ENCODE peak calls at places on chromosomes 5 and 9, in six cellular contexts. Y, M, P, J, U and K are unnamed samples.

GRCh38 chr9:3942351-3942750 is 357.5 kb downstream of the GLIS3 start:
- DNase-seq in Y (no peak), M (no peak), P (no peak), J (no peak), U (no peak), K (no peak)

GRCh38 chr9:104808030-104808614 is 44.2 kb downstream of the NIPSNAP3B start:
- DNase-seq in Y (no peak), U (no peak), M (peak; percentile 71), J (no peak), P (no peak), K (peak; percentile 30)

GRCh38 chr9:110016340-110016739 is 191.6 kb downstream of the C9orf152 start:
- DNase-seq in M (no peak), P (no peak), U (no peak), J (no peak), Y (no peak), K (no peak)

GRCh38 chr9:114155263-114155966 is at the start of gene COL27A1:
- DNase-seq in Y (peak; percentile 91), M (peak; percentile 93), P (peak; percentile 93), U (peak; percentile 93), J (no peak), K (peak; percentile 87)

GRCh38 chr9:82170871-82171270 is 182.3 kb downstream of the SPATA31D1 start:
- DNase-seq in J (no peak), U (no peak), P (no peak), Y (no peak), M (no peak), K (no peak)

GRCh38 chr5:40652441-40653220 is 27.1 kb upstream of the PTGER4 start:
- DNase-seq in Y (no peak), P (no peak), U (no peak), J (no peak), M (no peak), K (no peak)

GRCh38 chr5:93164690-93165089 is 416.3 kb downstream of the NR2F1-AS1 start:
- DNase-seq in M (no peak), J (peak; percentile 75), P (no peak), U (no peak), Y (no peak), K (no peak)

GRCh38 chr5:119583684-119584083 is 45.7 kb upstream of the FAM170A start:
- DNase-seq in U (no peak), Y (no peak), J (no peak), P (no peak), M (no peak), K (no peak)

GRCh38 chr9:113898151-113898550 is 22.0 kb downstream of the ZNF618 start:
- DNase-seq in M (no peak), Y (no peak), U (no peak), P (no peak), J (no peak), K (no peak)

GRCh38 chr5:180380441-180380840 is 27.3 kb upstream of the GFPT2 start:
- DNase-seq in Y (no peak), P (no peak), J (no peak), U (no peak), M (no peak), K (no peak)

GRCh38 chr5:36569456-36569855 is 37.0 kb upstream of the SLC1A3 start:
- DNase-seq in U (no peak), J (no peak), P (no peak), M (no peak), Y (no peak), K (no peak)

GRCh38 chr5:67268233-67269011 is 71.8 kb upstream of the CD180 start:
- DNase-seq in U (no peak), J (no peak), P (no peak), M (no peak), Y (peak; percentile 95), K (peak; percentile 69)

GRCh38 chr5:155905359-155905758 is 421.6 kb upstream of the SGCD start:
- DNase-seq in P (no peak), U (no peak), Y (no peak), J (no peak), M (no peak), K (no peak)

GRCh38 chr5:135433626-135434426 is 13.3 kb downstream of the DCANP1 start:
- DNase-seq in J (no peak), Y (no peak), P (no peak), M (peak; percentile 11), U (peak; percentile 71), K (no peak)

GRCh38 chr9:4547016-4547415 is 56.7 kb downstream of the SLC1A1 start:
- DNase-seq in P (no peak), U (no peak), M (no peak), Y (no peak), J (no peak), K (no peak)

GRCh38 chr5:67476531-67476930 is 279.9 kb upstream of the CD180 start:
- DNase-seq in Y (no peak), J (no peak), U (no peak), M (no peak), P (no peak), K (no peak)

DNA sequence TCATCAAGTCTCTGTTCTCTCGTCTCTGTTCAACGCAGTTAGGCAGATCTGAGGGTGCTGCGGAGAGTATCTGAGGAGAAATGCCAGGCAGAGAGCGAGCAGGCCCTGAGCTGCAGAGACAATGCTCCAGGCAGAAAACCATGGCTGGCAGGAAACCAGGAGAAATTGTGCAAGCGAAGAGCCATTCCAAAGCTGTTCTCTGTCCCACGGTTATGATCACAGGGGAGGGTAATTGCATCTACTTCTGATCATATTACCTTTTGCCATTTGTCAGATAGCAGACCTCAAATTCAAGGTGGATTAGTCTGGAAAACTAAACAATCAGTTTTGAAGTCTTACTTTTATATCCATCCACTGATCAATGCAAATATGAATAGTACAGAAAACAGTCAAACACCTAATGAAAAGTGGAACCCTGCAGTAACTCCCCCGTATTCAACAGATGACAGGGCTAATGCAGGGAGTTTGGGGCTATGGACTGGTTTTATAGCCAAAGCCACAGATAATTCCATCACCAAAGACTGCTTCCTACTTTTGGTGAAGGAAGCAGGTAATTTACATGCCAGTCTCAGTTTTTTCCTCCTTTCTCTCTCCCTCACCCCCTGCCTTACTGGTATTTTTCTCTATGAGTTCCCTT is 228.0 kb downstream of the DCP2 start:
- DNase-seq in Y (peak; percentile 76), J (no peak), P (no peak), U (no peak), M (no peak), K (no peak)
- TF ChIP-seq POLR2AphosphoS5 in Y (no peak), J (no peak), P (no peak), U (no peak), M (no peak), K (no peak)

GRCh38 chr9:105967798-105968197 is 273.5 kb downstream of the TMEM38B start:
- DNase-seq in M (no peak), Y (no peak), P (no peak), U (no peak), J (no peak), K (no peak)

GRCh38 chr9:105958587-105958986 is 264.2 kb downstream of the TMEM38B start:
- DNase-seq in U (no peak), P (no peak), Y (no peak), J (no peak), M (no peak), K (no peak)

GRCh38 chr9:105959491-105959890 is 265.1 kb downstream of the TMEM38B start:
- DNase-seq in J (no peak), U (no peak), M (no peak), P (no peak), Y (no peak), K (no peak)

GRCh38 chr9:105964171-105964570 is 269.8 kb downstream of the TMEM38B start:
- DNase-seq in U (no peak), P (no peak), M (no peak), J (no peak), Y (no peak), K (no peak)

DNA sequence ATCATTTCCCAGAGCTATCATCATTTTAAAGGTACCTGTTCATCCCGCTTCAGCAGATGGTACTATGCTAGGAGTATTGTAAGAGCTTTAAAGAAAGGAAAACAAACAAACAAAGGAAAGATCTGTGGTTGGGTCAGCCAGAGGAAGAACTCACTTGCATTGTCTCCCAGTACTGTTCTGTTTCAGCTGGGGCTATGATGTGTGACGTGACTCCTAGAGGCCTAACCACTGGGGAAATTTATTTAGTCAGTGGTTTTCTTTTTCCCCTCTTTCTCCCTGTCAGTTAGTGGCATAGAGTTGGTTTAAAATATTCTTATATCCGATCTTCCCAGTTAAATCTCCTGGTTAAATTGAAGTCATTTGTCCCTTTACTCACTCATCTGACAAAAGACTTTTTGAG is 269.4 kb downstream of the TMEM38B start:
- DNase-seq in P (no peak), U (no peak), M (no peak), Y (no peak), J (no peak), K (no peak)
- TF ChIP-seq POLR2AphosphoS5 in P (no peak), U (no peak), M (no peak), Y (no peak), J (no peak), K (no peak)

GRCh38 chr5:101440173-101440572 is 537.1 kb upstream of the ST8SIA4 start:
- DNase-seq in U (no peak), Y (no peak), P (no peak), J (no peak), M (no peak), K (no peak)
- TF ChIP-seq POLR2AphosphoS5 in U (no peak), Y (no peak), P (no peak), J (no peak), M (no peak), K (no peak)

GRCh38 chr5:57576317-57576716 is 93.7 kb upstream of the ACTBL2 start:
- DNase-seq in U (no peak), M (no peak), J (no peak), Y (no peak), P (no peak), K (no peak)

GRCh38 chr5:57577432-57578175 is 95.0 kb upstream of the ACTBL2 start:
- DNase-seq in U (no peak), P (no peak), Y (no peak), J (no peak), M (no peak), K (no peak)

GRCh38 chr5:57581222-57581621 is 98.6 kb upstream of the ACTBL2 start:
- DNase-seq in U (no peak), M (no peak), J (no peak), Y (no peak), P (no peak), K (no peak)

GRCh38 chr5:57581772-57582171 is 99.2 kb upstream of the ACTBL2 start:
- DNase-seq in Y (no peak), P (no peak), M (no peak), U (no peak), J (no peak), K (no peak)

DNA sequence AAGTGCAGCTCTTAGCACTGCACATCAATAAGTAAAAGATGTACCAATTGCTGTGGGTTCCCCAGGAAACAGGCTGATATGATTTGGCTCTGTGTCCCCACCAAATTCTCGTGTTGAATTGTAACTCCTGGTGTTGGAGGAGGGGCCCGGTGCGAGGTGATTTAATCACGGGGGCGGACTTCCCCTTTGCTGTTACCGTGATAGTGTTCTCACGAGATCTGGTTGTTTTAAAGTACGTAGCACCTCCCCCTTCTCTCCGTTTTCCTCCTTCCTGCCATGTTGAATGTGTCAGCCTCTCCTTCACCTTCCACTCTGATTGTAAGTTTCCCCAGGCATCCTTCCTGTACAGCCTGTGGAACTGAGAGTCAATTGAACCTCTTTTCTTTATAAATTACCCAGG is 93.2 kb upstream of the ACTBL2 start:
- DNase-seq in J (no peak), Y (no peak), P (no peak), U (no peak), M (peak; percentile 11), K (no peak)
- TF ChIP-seq POLR2AphosphoS5 in J (no peak), Y (no peak), P (no peak), U (no peak), M (no peak), K (no peak)

GRCh38 chr9:128881884-128882676 is at the start of the genes KYAT1 and LRRC8A:
- DNase-seq in U (peak; percentile 100), Y (peak; percentile 98), P (peak; percentile 96), J (peak; percentile 81), M (peak; percentile 98), K (peak; percentile 98)
- TF ChIP-seq POLR2AphosphoS5 in U (peak; percentile 96), Y (peak; percentile 89), P (peak; percentile 65), J (peak; percentile 47), M (peak; percentile 52), K (peak; percentile 92)